ENCODE peak calls at places on chromosomes 11 and 22, in eight cellular contexts. Z is adrenal gland, P is A549, O is hepatocyte, A is transverse colon, Y is left ventricle myocardium inferior, T is heart right ventricle, G is fibroblast of lung. S is an unnamed sample. For H3K4me1, the result is how much of the 10 kb centered on the place peaks cover.

GRCh38 chr11:1546536-1547466 is 25.3 kb downstream of the DUSP8 start:
- DNase-seq in O (peak), A (peak), P (peak), T (peak), Z (peak), Y (no peak), G (peak), S (peak)

GRCh38 chr11:79375818-79376550 is 64.8 kb downstream of the TENM4 start:
- DNase-seq in Z (no peak), Y (no peak), G (no peak), O (no peak), T (no peak), A (no peak), P (no peak), S (no peak)

GRCh38 chr22:35322126-35322525 is 22.4 kb downstream of the TOM1 start:
- DNase-seq in A (no peak), Y (peak), T (peak), Z (no peak), P (no peak), O (no peak), G (no peak), S (no peak)

GRCh38 chr22:30286813-30287625 is 2.3 kb downstream of the CASTOR1 start:
- DNase-seq in Y (peak), T (peak), Z (peak), G (peak), P (peak), O (peak), A (peak), S (peak)

GRCh38 chr11:22466809-22467208 is 128.6 kb downstream of the SLC17A6 start:
- DNase-seq in A (no peak), T (no peak), Y (no peak), P (peak), O (peak), G (peak), Z (no peak), S (no peak)

GRCh38 chr22:37566329-37566837 is 6.1 kb downstream of the CDC42EP1 start:
- DNase-seq in O (no peak), G (no peak), T (no peak), Y (no peak), Z (no peak), A (peak), P (no peak), S (no peak)

GRCh38 chr11:106959800-106960199 is 58.5 kb downstream of the GUCY1A2 start:
- DNase-seq in Z (no peak), O (no peak), T (no peak), G (peak), P (no peak), A (no peak), Y (no peak), S (no peak)

GRCh38 chr11:71247551-71248250 is 4.7 kb downstream of the SHANK2 start:
- DNase-seq in P (no peak), T (peak), G (no peak), Z (no peak), O (no peak), A (no peak), Y (peak), S (peak)

GRCh38 chr22:24758164-24758799 is 16.2 kb downstream of the PIWIL3 start:
- DNase-seq in T (peak), G (peak), O (peak), Z (peak), A (peak), P (peak), Y (peak), S (peak)

GRCh38 chr11:79088967-79089366 is 351.9 kb downstream of the TENM4 start:
- DNase-seq in O (no peak), Z (no peak), G (no peak), P (no peak), T (no peak), A (no peak), Y (no peak), S (no peak)

GRCh38 chr11:116533186-116533825 is 239.5 kb downstream of the BUD13 start:
- DNase-seq in P (no peak), A (no peak), T (no peak), Z (no peak), G (no peak), O (no peak), Y (no peak), S (no peak)

GRCh38 chr11:128424867-128425285 is 162.5 kb downstream of the ETS1 start:
- DNase-seq in Z (no peak), A (peak), G (peak), Y (peak), T (peak), P (peak), O (peak), S (no peak)

GRCh38 chr11:111585371-111585770 is 16.9 kb upstream of the SIK2 start:
- DNase-seq in O (no peak), A (no peak), T (no peak), Y (no peak), P (no peak), Z (no peak), G (peak), S (no peak)

GRCh38 chr11:36296925-36297604 is 977 bp downstream of the PRR5L start:
- DNase-seq in A (peak), Z (no peak), T (no peak), Y (no peak), O (no peak), G (peak), P (no peak), S (no peak)

DNA sequence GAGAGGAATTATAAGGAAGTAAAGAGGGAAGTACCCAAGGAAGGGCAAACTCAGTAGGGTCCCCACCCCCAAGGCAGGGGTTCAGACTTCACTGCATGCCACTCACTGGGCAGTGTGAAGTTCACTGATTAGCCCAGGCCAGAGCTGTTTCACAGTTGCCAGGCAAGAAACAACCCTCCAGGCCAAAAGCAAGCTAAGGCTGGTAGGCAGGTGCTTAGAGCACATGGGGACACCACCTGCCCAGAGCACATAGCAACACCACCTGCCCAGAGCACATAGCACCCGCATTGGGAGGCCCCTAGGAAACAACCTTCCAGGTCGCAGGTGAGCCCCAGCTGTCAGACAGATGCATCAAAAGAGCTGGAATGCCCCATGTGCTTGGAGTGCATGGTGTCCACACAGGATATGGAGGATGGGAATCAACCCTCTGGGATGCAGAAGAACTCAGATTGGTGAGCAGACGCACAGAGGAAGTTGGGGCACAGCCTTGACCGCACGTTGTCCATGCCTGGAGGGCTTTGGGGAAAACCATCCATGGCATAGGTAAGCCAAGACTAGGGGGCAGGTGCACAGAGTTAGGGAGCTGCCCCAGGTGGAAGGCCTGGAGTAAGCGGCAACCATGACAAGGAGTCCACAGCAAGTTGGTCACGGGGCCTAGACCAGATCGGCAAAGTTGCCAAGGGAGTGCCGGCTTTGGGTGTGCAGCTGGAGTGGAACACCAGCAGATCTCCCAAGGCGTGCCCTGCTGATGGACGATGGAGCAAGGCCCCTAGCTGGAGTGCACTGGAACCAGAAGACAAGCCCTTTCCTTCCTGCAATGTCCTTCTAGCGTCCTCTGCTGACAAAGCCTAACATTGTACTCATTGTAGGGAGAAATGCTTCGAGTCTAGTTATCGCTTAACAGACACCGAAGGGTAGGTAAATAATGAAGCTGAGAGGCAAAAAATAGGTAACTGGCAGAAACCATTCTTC is 7.8 kb upstream of the TMEM216 start:
- DNase-seq in O (peak), T (no peak), P (peak), A (no peak), Z (no peak), Y (no peak), G (no peak), S (no peak)
- TF ChIP-seq CTCF in O (no peak), T (no peak), P (peak), A (no peak), Z (peak), Y (no peak), G (peak), S (no peak)

GRCh38 chr11:74004046-74004693 is 4.7 kb downstream of the UCP3 start:
- DNase-seq in T (no peak), G (no peak), A (no peak), P (no peak), Y (no peak), O (no peak), Z (no peak), S (no peak)

GRCh38 chr11:74005721-74006517 is 3.0 kb downstream of the UCP3 start:
- DNase-seq in Y (no peak), G (no peak), O (no peak), P (no peak), Z (no peak), A (no peak), T (no peak), S (no peak)

GRCh38 chr11:74006743-74007304 is 2.1 kb downstream of the UCP3 start:
- DNase-seq in G (no peak), Z (no peak), P (no peak), Y (no peak), A (no peak), T (no peak), O (no peak), S (no peak)

GRCh38 chr11:74002832-74003231 is 6.1 kb downstream of the UCP3 start:
- DNase-seq in T (no peak), A (no peak), G (no peak), Z (no peak), Y (no peak), P (no peak), O (no peak), S (no peak)

GRCh38 chr11:74004694-74005615 is 3.9 kb downstream of the UCP3 start:
- DNase-seq in P (no peak), O (no peak), A (peak), T (no peak), Y (no peak), G (no peak), Z (no peak), S (peak)
- H3K4me1 ChIP-seq in P (under half), O (under half), A (under half), T (under half), Y (under half), G (under half), Z (under half), S (under half)

GRCh38 chr11:120326228-120326627 is 1.1 kb downstream of the TLCD5 start:
- DNase-seq in O (no peak), T (no peak), Y (no peak), P (peak), G (peak), Z (no peak), A (no peak), S (no peak)

GRCh38 chr11:120327311-120327710 is 2.2 kb downstream of the TLCD5 start:
- DNase-seq in P (no peak), T (no peak), Z (no peak), O (no peak), Y (no peak), A (no peak), G (no peak), S (no peak)

GRCh38 chr11:120329556-120329955 is 4.5 kb downstream of the TLCD5 start:
- DNase-seq in Z (no peak), T (no peak), P (no peak), G (peak), O (no peak), A (no peak), Y (no peak), S (no peak)

GRCh38 chr11:120326845-120327281 is 1.8 kb downstream of the TLCD5 start:
- DNase-seq in Z (no peak), T (no peak), P (peak), A (no peak), O (peak), G (peak), Y (no peak), S (no peak)

GRCh38 chr11:120324932-120325810 is at the start of gene TLCD5:
- DNase-seq in G (peak), Y (peak), T (peak), Z (peak), O (peak), A (peak), P (peak), S (peak)
- TF ChIP-seq CTCF in G (no peak), Y (peak), T (peak), Z (no peak), O (peak), A (no peak), P (peak), S (peak)

GRCh38 chr11:65377036-65377435 is 5.4 kb downstream of the SLC25A45 start:
- DNase-seq in G (no peak), A (no peak), Z (no peak), O (no peak), T (no peak), Y (no peak), P (no peak), S (peak)

GRCh38 chr11:65373839-65374580 is 8.4 kb downstream of the SLC25A45 start:
- DNase-seq in P (no peak), Y (no peak), G (no peak), O (no peak), Z (no peak), T (no peak), A (no peak), S (no peak)

GRCh38 chr11:65376138-65376713 is 6.2 kb downstream of the SLC25A45 start:
- DNase-seq in P (no peak), Z (no peak), Y (no peak), G (no peak), T (no peak), A (no peak), O (no peak), S (no peak)

GRCh38 chr11:65377777-65378176 is 4.7 kb downstream of the SLC25A45 start:
- DNase-seq in A (no peak), Z (no peak), T (no peak), Y (no peak), G (no peak), P (no peak), O (no peak), S (no peak)

DNA sequence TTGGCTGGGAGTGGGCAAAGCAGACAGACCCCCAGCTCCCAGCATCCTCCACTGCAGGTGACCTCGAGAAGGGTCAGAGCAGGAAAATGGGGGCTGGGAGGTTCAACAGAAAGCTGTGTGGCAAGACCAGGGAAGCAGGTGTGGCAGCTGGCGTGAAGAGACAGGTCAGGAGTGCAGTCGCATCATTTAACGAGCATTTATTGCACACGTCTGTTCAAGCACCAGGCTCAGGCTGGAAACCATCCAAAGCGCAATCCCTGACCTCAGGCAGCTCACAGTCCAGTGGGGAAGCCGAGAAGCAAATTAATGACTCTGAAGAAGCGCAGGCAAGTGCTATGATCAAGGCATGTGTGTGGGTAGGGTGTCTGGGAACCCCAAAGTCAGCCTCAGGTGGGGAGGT is 7.4 kb downstream of the SLC25A45 start:
- DNase-seq in G (no peak), Y (no peak), Z (no peak), P (no peak), A (peak), O (no peak), T (no peak), S (no peak)
- H3K4me1 ChIP-seq in G (under half), Y (under half), Z (under half), P (under half), A (under half), O (under half), T (under half), S (under half)

GRCh38 chr11:38019072-38019775 is 1421.2 kb upstream of the RAG2 start:
- DNase-seq in T (no peak), Y (no peak), P (peak), Z (no peak), A (no peak), O (no peak), G (peak), S (no peak)
- TF ChIP-seq CTCF in T (no peak), Y (no peak), P (no peak), Z (no peak), A (no peak), O (no peak), G (no peak), S (no peak)

S was measured in thyroid gland.